ENCODE peak calls at places on chromosome 9, in six cellular contexts. U is heart right ventricle, L is mucosa of descending colon, T is mesothelial cell of epicardium, S is cardiac muscle cell, E is activated B cell treated with CpG ODN at 0.5 μM for 24 hours. H is an unnamed sample.

GRCh38 chr9:70013598-70014196 is 30.0 kb upstream of the MAMDC2 start:
- DNase-seq in U (no peak), L (no peak), T (no peak), S (peak; percentile 54), E (no peak), H (no peak)

GRCh38 chr9:99445377-99445891 is 223.4 kb downstream of the SEC61B start:
- DNase-seq in U (peak; percentile 55), L (no peak), T (no peak), S (peak; percentile 85), E (no peak), H (no peak)

GRCh38 chr9:72661401-72662135 is 140.2 kb downstream of the TMC1 start:
- DNase-seq in U (no peak), L (no peak), T (no peak), S (peak; percentile 13), E (no peak), H (no peak)

GRCh38 chr9:17315341-17315740 is 180.5 kb downstream of the CNTLN start:
- DNase-seq in U (no peak), L (no peak), T (no peak), S (peak; percentile 13), E (no peak), H (no peak)

GRCh38 chr9:77712533-77713130 is 64.5 kb upstream of the GNA14 start:
- DNase-seq in U (no peak), L (no peak), T (no peak), S (peak; percentile 71), E (no peak), H (no peak)

GRCh38 chr9:124410321-124410913 is 4.8 kb downstream of the PSMB7 start:
- DNase-seq in U (no peak), L (no peak), T (no peak), S (no peak), E (no peak), H (no peak)

GRCh38 chr9:101458955-101459631 is 23.5 kb upstream of the ALDOB start:
- DNase-seq in U (no peak), L (peak; percentile 68), T (no peak), S (peak; percentile 81), E (no peak), H (no peak)

GRCh38 chr9:38681747-38682227 is 38.1 kb downstream of the FAM240B start:
- DNase-seq in U (no peak), L (no peak), T (no peak), S (peak; percentile 80), E (no peak), H (no peak)

GRCh38 chr9:133920471-133920870 is 71.7 kb downstream of the VAV2 start:
- DNase-seq in U (no peak), L (no peak), T (no peak), S (no peak), E (no peak), H (no peak)

GRCh38 chr9:715310-715709 is 126.2 kb upstream of the DMRT1 start:
- DNase-seq in U (no peak), L (no peak), T (no peak), S (no peak), E (no peak), H (no peak)

GRCh38 chr9:4356306-4356705 is 56.4 kb upstream of the GLIS3 start:
- DNase-seq in U (no peak), L (no peak), T (no peak), S (peak; percentile 29), E (no peak), H (no peak)

GRCh38 chr9:23851024-23851629 is 25.1 kb upstream of the ELAVL2 start:
- DNase-seq in U (no peak), L (peak; percentile 17), T (peak; percentile 61), S (no peak), E (no peak), H (no peak)

GRCh38 chr9:9556865-9557803 is 1055.7 kb downstream of the PTPRD start:
- DNase-seq in U (no peak), L (no peak), T (no peak), S (no peak), E (no peak), H (no peak)

GRCh38 chr9:131398204-131398603 is 4.3 kb downstream of the PRRC2B start:
- DNase-seq in U (peak; percentile 19), L (no peak), T (no peak), S (no peak), E (no peak), H (peak; percentile 37)

GRCh38 chr9:19830796-19831195 is 42.0 kb upstream of the SLC24A2 start:
- DNase-seq in U (no peak), L (no peak), T (no peak), S (no peak), E (no peak), H (no peak)

GRCh38 chr9:88302579-88303324 is 85.5 kb upstream of the SPIN1 start:
- DNase-seq in U (no peak), L (no peak), T (no peak), S (no peak), E (no peak), H (no peak)
- TF ChIP-seq CTCF in U (no peak), L (no peak), T (no peak), S (no peak), E (no peak), H (no peak)

DNA sequence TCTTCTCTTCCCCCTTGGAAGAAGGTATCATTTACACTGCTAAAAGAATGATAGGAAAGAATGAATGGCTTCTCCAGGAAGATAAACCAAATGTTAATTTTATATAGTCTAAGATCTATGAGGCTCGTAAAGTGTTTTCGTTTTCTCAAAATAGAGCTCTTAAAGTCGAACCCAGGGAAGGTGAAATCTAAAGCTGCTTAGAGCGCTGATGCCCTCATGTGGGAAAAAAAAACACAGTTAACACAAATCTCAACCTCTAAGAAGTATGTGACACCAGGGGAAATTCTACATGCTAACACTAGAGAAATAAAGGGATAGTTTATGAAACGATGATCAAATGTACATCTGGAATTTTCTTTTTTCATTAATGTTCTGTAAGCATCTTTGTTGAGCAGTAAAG is 257.9 kb downstream of the RASEF start:
- DNase-seq in U (no peak), L (no peak), T (no peak), S (no peak), E (no peak), H (no peak)
- TF ChIP-seq CTCF in U (no peak), L (no peak), T (no peak), S (no peak), E (no peak), H (no peak)

GRCh38 chr9:85142461-85143401 is 473.2 kb downstream of the NTRK2 start:
- DNase-seq in U (peak; percentile 15), L (no peak), T (no peak), S (peak; percentile 36), E (no peak), H (no peak)
- TF ChIP-seq CTCF in U (peak; percentile 51), L (peak; percentile 27), T (peak; percentile 53), S (peak; percentile 35), E (no peak), H (no peak)

DNA sequence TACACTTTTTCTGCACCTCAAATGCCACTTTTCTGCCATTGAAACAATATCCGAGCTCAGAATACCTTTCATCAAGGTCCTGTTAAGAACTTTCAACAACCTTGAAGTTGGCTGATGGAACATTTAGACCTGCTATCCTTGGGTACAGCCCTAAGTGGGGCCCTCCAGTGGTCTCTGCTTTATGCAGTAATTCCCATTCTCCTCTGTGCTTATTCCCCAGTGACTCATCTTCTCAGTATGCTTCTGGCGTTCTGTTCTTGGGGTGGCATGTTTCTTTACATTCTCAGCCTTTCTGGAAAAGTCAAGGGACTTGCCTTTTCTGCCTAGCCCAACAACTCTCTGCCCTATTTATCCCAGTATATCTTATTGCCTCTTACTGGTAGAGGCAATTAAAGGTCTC is 7.1 kb downstream of the ANP32B start:
- DNase-seq in U (no peak), L (no peak), T (no peak), S (peak; percentile 67), E (no peak), H (no peak)
- TF ChIP-seq CTCF in U (no peak), L (no peak), T (no peak), S (peak; percentile 35), E (no peak), H (no peak)

DNA sequence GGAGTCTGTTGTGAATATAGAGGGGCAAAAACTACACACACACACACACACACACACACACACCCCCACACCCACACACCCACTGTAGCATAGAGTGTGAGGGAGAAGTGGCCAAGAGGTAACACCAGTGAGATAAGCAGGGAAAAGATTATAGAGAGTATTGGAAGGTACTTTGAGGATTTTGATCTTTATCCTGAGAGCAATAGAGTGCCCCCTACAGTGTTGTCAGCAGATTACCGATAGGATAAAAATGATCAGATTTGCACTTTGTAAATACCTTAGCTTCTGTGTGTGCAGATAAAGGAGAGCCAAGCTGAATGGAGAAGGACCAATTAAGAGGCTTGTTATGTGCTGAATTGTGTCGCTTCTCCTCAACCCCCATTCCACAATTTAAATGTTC is 32.3 kb downstream of the ERCC6L2 start:
- DNase-seq in U (no peak), L (no peak), T (no peak), S (no peak), E (no peak), H (no peak)
- TF ChIP-seq CTCF in U (no peak), L (no peak), T (no peak), S (no peak), E (no peak), H (no peak)